ENCODE peak calls at places on chromosomes 5 and 9, in nine cellular contexts. One of them, this sample, is unnamed.

GRCh38 chr9:97510797-97511761 is 9.6 kb downstream of the TMOD1 start:
- DNase-seq in IMR-90: peak; percentile 95
- DNase-seq in CD8-positive, alpha-beta T cell: no peak
- DNase-seq in stimulated activated CD4-positive, alpha-beta T cell treated with anti-CD3 and anti-CD28 coated beads, Interleukin-2, amount 100 ng/mL, for 48 hours: no peak
- DNase-seq in omental fat pad: no peak
- DNase-seq in activated effector memory CD4-positive, alpha-beta T cell treated with Interleukin-2 at 50 U/mL for 16 hours: no peak
- DNase-seq in caudate nucleus: no peak
- DNase-seq in activated CD8-positive, alpha-beta T cell treated with anti-CD3 and anti-CD28 coated beads for 36 hours: peak; percentile 40
- DNase-seq in suprapubic skin: no peak
- DNase-seq in this sample: no peak

GRCh38 chr5:9479361-9479760 is 66.5 kb downstream of the SEMA5A start:
- DNase-seq in CD8-positive, alpha-beta T cell: no peak
- DNase-seq in suprapubic skin: no peak
- DNase-seq in omental fat pad: no peak
- DNase-seq in IMR-90: peak; percentile 25
- DNase-seq in caudate nucleus: no peak
- DNase-seq in stimulated activated CD4-positive, alpha-beta T cell treated with anti-CD3 and anti-CD28 coated beads, Interleukin-2, amount 100 ng/mL, for 48 hours: no peak
- DNase-seq in activated CD8-positive, alpha-beta T cell treated with anti-CD3 and anti-CD28 coated beads for 36 hours: no peak
- DNase-seq in activated effector memory CD4-positive, alpha-beta T cell treated with Interleukin-2 at 50 U/mL for 16 hours: no peak
- DNase-seq in this sample: no peak

GRCh38 chr5:34924462-34924765 is 4.9 kb upstream of the DNAJC21 start:
- DNase-seq in omental fat pad: no peak
- DNase-seq in caudate nucleus: no peak
- DNase-seq in CD8-positive, alpha-beta T cell: no peak
- DNase-seq in stimulated activated CD4-positive, alpha-beta T cell treated with anti-CD3 and anti-CD28 coated beads, Interleukin-2, amount 100 ng/mL, for 48 hours: no peak
- DNase-seq in IMR-90: no peak
- DNase-seq in activated effector memory CD4-positive, alpha-beta T cell treated with Interleukin-2 at 50 U/mL for 16 hours: no peak
- DNase-seq in suprapubic skin: no peak
- DNase-seq in activated CD8-positive, alpha-beta T cell treated with anti-CD3 and anti-CD28 coated beads for 36 hours: no peak
- DNase-seq in this sample: no peak

GRCh38 chr9:125146247-125146646 is 2.9 kb upstream of the SCAI start:
- DNase-seq in CD8-positive, alpha-beta T cell: no peak
- DNase-seq in caudate nucleus: no peak
- DNase-seq in stimulated activated CD4-positive, alpha-beta T cell treated with anti-CD3 and anti-CD28 coated beads, Interleukin-2, amount 100 ng/mL, for 48 hours: no peak
- DNase-seq in IMR-90: peak; percentile 97
- DNase-seq in suprapubic skin: no peak
- DNase-seq in omental fat pad: no peak
- DNase-seq in activated CD8-positive, alpha-beta T cell treated with anti-CD3 and anti-CD28 coated beads for 36 hours: no peak
- DNase-seq in activated effector memory CD4-positive, alpha-beta T cell treated with Interleukin-2 at 50 U/mL for 16 hours: no peak
- DNase-seq in this sample: no peak

GRCh38 chr5:107781451-107781850 is 110.7 kb upstream of the EFNA5 start:
- DNase-seq in suprapubic skin: no peak
- DNase-seq in omental fat pad: no peak
- DNase-seq in activated CD8-positive, alpha-beta T cell treated with anti-CD3 and anti-CD28 coated beads for 36 hours: no peak
- DNase-seq in CD8-positive, alpha-beta T cell: no peak
- DNase-seq in activated effector memory CD4-positive, alpha-beta T cell treated with Interleukin-2 at 50 U/mL for 16 hours: no peak
- DNase-seq in caudate nucleus: no peak
- DNase-seq in stimulated activated CD4-positive, alpha-beta T cell treated with anti-CD3 and anti-CD28 coated beads, Interleukin-2, amount 100 ng/mL, for 48 hours: no peak
- DNase-seq in IMR-90: peak; percentile 48
- DNase-seq in this sample: no peak

GRCh38 chr9:125483697-125484096 is 222.1 kb downstream of the GAPVD1 start:
- DNase-seq in activated effector memory CD4-positive, alpha-beta T cell treated with Interleukin-2 at 50 U/mL for 16 hours: no peak
- DNase-seq in activated CD8-positive, alpha-beta T cell treated with anti-CD3 and anti-CD28 coated beads for 36 hours: no peak
- DNase-seq in omental fat pad: no peak
- DNase-seq in stimulated activated CD4-positive, alpha-beta T cell treated with anti-CD3 and anti-CD28 coated beads, Interleukin-2, amount 100 ng/mL, for 48 hours: no peak
- DNase-seq in CD8-positive, alpha-beta T cell: no peak
- DNase-seq in caudate nucleus: no peak
- DNase-seq in suprapubic skin: no peak
- DNase-seq in IMR-90: no peak
- DNase-seq in this sample: no peak

GRCh38 chr5:112418412-112419049 is 546 bp downstream of the EPB41L4A start:
- DNase-seq in CD8-positive, alpha-beta T cell: no peak
- DNase-seq in activated CD8-positive, alpha-beta T cell treated with anti-CD3 and anti-CD28 coated beads for 36 hours: peak; percentile 3
- DNase-seq in omental fat pad: no peak
- DNase-seq in IMR-90: no peak
- DNase-seq in suprapubic skin: no peak
- DNase-seq in stimulated activated CD4-positive, alpha-beta T cell treated with anti-CD3 and anti-CD28 coated beads, Interleukin-2, amount 100 ng/mL, for 48 hours: no peak
- DNase-seq in caudate nucleus: no peak
- DNase-seq in activated effector memory CD4-positive, alpha-beta T cell treated with Interleukin-2 at 50 U/mL for 16 hours: no peak
- DNase-seq in this sample: no peak

GRCh38 chr9:121498150-121498486 is 1.5 kb downstream of the GGTA1 start:
- DNase-seq in CD8-positive, alpha-beta T cell: no peak
- DNase-seq in suprapubic skin: no peak
- DNase-seq in stimulated activated CD4-positive, alpha-beta T cell treated with anti-CD3 and anti-CD28 coated beads, Interleukin-2, amount 100 ng/mL, for 48 hours: peak; percentile 47
- DNase-seq in IMR-90: peak; percentile 72
- DNase-seq in caudate nucleus: no peak
- DNase-seq in activated CD8-positive, alpha-beta T cell treated with anti-CD3 and anti-CD28 coated beads for 36 hours: peak; percentile 72
- DNase-seq in activated effector memory CD4-positive, alpha-beta T cell treated with Interleukin-2 at 50 U/mL for 16 hours: no peak
- DNase-seq in omental fat pad: no peak
- DNase-seq in this sample: peak; percentile 74

GRCh38 chr5:73786043-73786831 is 160.2 kb downstream of the ARHGEF28 start:
- DNase-seq in stimulated activated CD4-positive, alpha-beta T cell treated with anti-CD3 and anti-CD28 coated beads, Interleukin-2, amount 100 ng/mL, for 48 hours: no peak
- DNase-seq in IMR-90: no peak
- DNase-seq in activated CD8-positive, alpha-beta T cell treated with anti-CD3 and anti-CD28 coated beads for 36 hours: no peak
- DNase-seq in activated effector memory CD4-positive, alpha-beta T cell treated with Interleukin-2 at 50 U/mL for 16 hours: no peak
- DNase-seq in suprapubic skin: no peak
- DNase-seq in omental fat pad: no peak
- DNase-seq in caudate nucleus: no peak
- DNase-seq in CD8-positive, alpha-beta T cell: no peak
- DNase-seq in this sample: no peak

GRCh38 chr5:179839328-179840256 is 18.9 kb downstream of the SQSTM1 start:
- DNase-seq in CD8-positive, alpha-beta T cell: no peak
- DNase-seq in suprapubic skin: no peak
- DNase-seq in caudate nucleus: no peak
- DNase-seq in activated CD8-positive, alpha-beta T cell treated with anti-CD3 and anti-CD28 coated beads for 36 hours: no peak
- DNase-seq in activated effector memory CD4-positive, alpha-beta T cell treated with Interleukin-2 at 50 U/mL for 16 hours: no peak
- DNase-seq in omental fat pad: peak; percentile 22
- DNase-seq in IMR-90: peak; percentile 39
- DNase-seq in stimulated activated CD4-positive, alpha-beta T cell treated with anti-CD3 and anti-CD28 coated beads, Interleukin-2, amount 100 ng/mL, for 48 hours: no peak
- DNase-seq in this sample: no peak

GRCh38 chr9:33320568-33321261 is 30.4 kb downstream of the NFX1 start:
- DNase-seq in CD8-positive, alpha-beta T cell: no peak
- DNase-seq in IMR-90: peak; percentile 98
- DNase-seq in activated effector memory CD4-positive, alpha-beta T cell treated with Interleukin-2 at 50 U/mL for 16 hours: no peak
- DNase-seq in stimulated activated CD4-positive, alpha-beta T cell treated with anti-CD3 and anti-CD28 coated beads, Interleukin-2, amount 100 ng/mL, for 48 hours: no peak
- DNase-seq in suprapubic skin: no peak
- DNase-seq in omental fat pad: no peak
- DNase-seq in caudate nucleus: no peak
- DNase-seq in activated CD8-positive, alpha-beta T cell treated with anti-CD3 and anti-CD28 coated beads for 36 hours: no peak
- DNase-seq in this sample: no peak

GRCh38 chr5:173334808-173335207 is 6.6 kb upstream of the STC2 start:
- DNase-seq in omental fat pad: no peak
- DNase-seq in stimulated activated CD4-positive, alpha-beta T cell treated with anti-CD3 and anti-CD28 coated beads, Interleukin-2, amount 100 ng/mL, for 48 hours: no peak
- DNase-seq in activated CD8-positive, alpha-beta T cell treated with anti-CD3 and anti-CD28 coated beads for 36 hours: no peak
- DNase-seq in IMR-90: peak; percentile 65
- DNase-seq in caudate nucleus: no peak
- DNase-seq in CD8-positive, alpha-beta T cell: no peak
- DNase-seq in suprapubic skin: no peak
- DNase-seq in activated effector memory CD4-positive, alpha-beta T cell treated with Interleukin-2 at 50 U/mL for 16 hours: no peak
- DNase-seq in this sample: no peak

GRCh38 chr9:130303613-130304055 is 38.1 kb downstream of the HMCN2 start:
- DNase-seq in CD8-positive, alpha-beta T cell: no peak
- DNase-seq in omental fat pad: no peak
- DNase-seq in caudate nucleus: no peak
- DNase-seq in suprapubic skin: no peak
- DNase-seq in activated effector memory CD4-positive, alpha-beta T cell treated with Interleukin-2 at 50 U/mL for 16 hours: no peak
- DNase-seq in activated CD8-positive, alpha-beta T cell treated with anti-CD3 and anti-CD28 coated beads for 36 hours: no peak
- DNase-seq in stimulated activated CD4-positive, alpha-beta T cell treated with anti-CD3 and anti-CD28 coated beads, Interleukin-2, amount 100 ng/mL, for 48 hours: no peak
- DNase-seq in IMR-90: no peak
- DNase-seq in this sample: no peak

GRCh38 chr5:181219262-181220177 is 3.6 kb upstream of the TRIM41 start:
- DNase-seq in stimulated activated CD4-positive, alpha-beta T cell treated with anti-CD3 and anti-CD28 coated beads, Interleukin-2, amount 100 ng/mL, for 48 hours: no peak
- DNase-seq in activated CD8-positive, alpha-beta T cell treated with anti-CD3 and anti-CD28 coated beads for 36 hours: no peak
- DNase-seq in CD8-positive, alpha-beta T cell: no peak
- DNase-seq in activated effector memory CD4-positive, alpha-beta T cell treated with Interleukin-2 at 50 U/mL for 16 hours: no peak
- DNase-seq in suprapubic skin: no peak
- DNase-seq in caudate nucleus: no peak
- DNase-seq in omental fat pad: no peak
- DNase-seq in IMR-90: no peak
- DNase-seq in this sample: no peak

GRCh38 chr9:136324501-136325300 is 2.6 kb upstream of the GPSM1 start:
- DNase-seq in stimulated activated CD4-positive, alpha-beta T cell treated with anti-CD3 and anti-CD28 coated beads, Interleukin-2, amount 100 ng/mL, for 48 hours: no peak
- DNase-seq in activated CD8-positive, alpha-beta T cell treated with anti-CD3 and anti-CD28 coated beads for 36 hours: no peak
- DNase-seq in IMR-90: no peak
- DNase-seq in omental fat pad: no peak
- DNase-seq in activated effector memory CD4-positive, alpha-beta T cell treated with Interleukin-2 at 50 U/mL for 16 hours: no peak
- DNase-seq in CD8-positive, alpha-beta T cell: no peak
- DNase-seq in suprapubic skin: no peak
- DNase-seq in caudate nucleus: no peak
- DNase-seq in this sample: no peak

GRCh38 chr5:175471628-175472027 is 6.7 kb upstream of the SFXN1 start:
- DNase-seq in IMR-90: no peak
- DNase-seq in omental fat pad: no peak
- DNase-seq in activated effector memory CD4-positive, alpha-beta T cell treated with Interleukin-2 at 50 U/mL for 16 hours: no peak
- DNase-seq in stimulated activated CD4-positive, alpha-beta T cell treated with anti-CD3 and anti-CD28 coated beads, Interleukin-2, amount 100 ng/mL, for 48 hours: no peak
- DNase-seq in activated CD8-positive, alpha-beta T cell treated with anti-CD3 and anti-CD28 coated beads for 36 hours: peak; percentile 87
- DNase-seq in CD8-positive, alpha-beta T cell: peak; percentile 31
- DNase-seq in suprapubic skin: no peak
- DNase-seq in caudate nucleus: no peak
- DNase-seq in this sample: no peak

GRCh38 chr9:2623046-2623865 is 1.7 kb downstream of the VLDLR start:
- DNase-seq in suprapubic skin: peak; percentile 61
- DNase-seq in omental fat pad: peak; percentile 38
- DNase-seq in activated CD8-positive, alpha-beta T cell treated with anti-CD3 and anti-CD28 coated beads for 36 hours: peak; percentile 26
- DNase-seq in IMR-90: peak; percentile 59
- DNase-seq in CD8-positive, alpha-beta T cell: no peak
- DNase-seq in stimulated activated CD4-positive, alpha-beta T cell treated with anti-CD3 and anti-CD28 coated beads, Interleukin-2, amount 100 ng/mL, for 48 hours: peak; percentile 1
- DNase-seq in activated effector memory CD4-positive, alpha-beta T cell treated with Interleukin-2 at 50 U/mL for 16 hours: no peak
- DNase-seq in caudate nucleus: peak; percentile 44
- DNase-seq in this sample: no peak

GRCh38 chr9:95506692-95507455 is 9.9 kb downstream of the PTCH1 start:
- DNase-seq in activated CD8-positive, alpha-beta T cell treated with anti-CD3 and anti-CD28 coated beads for 36 hours: peak; percentile 50
- DNase-seq in stimulated activated CD4-positive, alpha-beta T cell treated with anti-CD3 and anti-CD28 coated beads, Interleukin-2, amount 100 ng/mL, for 48 hours: no peak
- DNase-seq in CD8-positive, alpha-beta T cell: peak; percentile 39
- DNase-seq in omental fat pad: no peak
- DNase-seq in activated effector memory CD4-positive, alpha-beta T cell treated with Interleukin-2 at 50 U/mL for 16 hours: peak; percentile 26
- DNase-seq in IMR-90: peak; percentile 58
- DNase-seq in caudate nucleus: peak; percentile 69
- DNase-seq in suprapubic skin: peak; percentile 75
- DNase-seq in this sample: peak; percentile 32

GRCh38 chr5:137660349-137660817 is 75.5 kb downstream of the KLHL3 start:
- DNase-seq in caudate nucleus: peak; percentile 19
- DNase-seq in activated effector memory CD4-positive, alpha-beta T cell treated with Interleukin-2 at 50 U/mL for 16 hours: peak; percentile 54
- DNase-seq in omental fat pad: peak; percentile 60
- DNase-seq in suprapubic skin: peak; percentile 74
- DNase-seq in activated CD8-positive, alpha-beta T cell treated with anti-CD3 and anti-CD28 coated beads for 36 hours: peak; percentile 90
- DNase-seq in stimulated activated CD4-positive, alpha-beta T cell treated with anti-CD3 and anti-CD28 coated beads, Interleukin-2, amount 100 ng/mL, for 48 hours: peak; percentile 70
- DNase-seq in CD8-positive, alpha-beta T cell: peak; percentile 74
- DNase-seq in IMR-90: peak; percentile 81
- DNase-seq in this sample: peak; percentile 46

GRCh38 chr5:150488519-150489357 is 19.2 kb upstream of the NDST1 start:
- DNase-seq in suprapubic skin: no peak
- DNase-seq in activated CD8-positive, alpha-beta T cell treated with anti-CD3 and anti-CD28 coated beads for 36 hours: no peak
- DNase-seq in CD8-positive, alpha-beta T cell: no peak
- DNase-seq in IMR-90: peak; percentile 59
- DNase-seq in stimulated activated CD4-positive, alpha-beta T cell treated with anti-CD3 and anti-CD28 coated beads, Interleukin-2, amount 100 ng/mL, for 48 hours: no peak
- DNase-seq in caudate nucleus: no peak
- DNase-seq in activated effector memory CD4-positive, alpha-beta T cell treated with Interleukin-2 at 50 U/mL for 16 hours: no peak
- DNase-seq in omental fat pad: no peak
- DNase-seq in this sample: no peak

This sample was measured in stimulated activated naive B cell treated with anti-CD40 and anti-IgM and Interleukin-4, amounts not matched to agents 10 μg/mL and 1 μg/mL and 100 μg/mL, for 72 hours.